ENCODE peak calls at places on chromosomes 3 and 15, in nine cellular contexts. U is COR-L47; D is cardiac fibroblast; R is RPMI8226; M is hypothalamus; B is stimulated activated CD4-positive, alpha-beta T cell treated with anti-CD3 and anti-CD28 coated beads, TNF-alpha, amount 100 ng/mL, for 4 hours; H is mammary epithelial cell; V is NAMALWA; A is stomach. G is an unnamed sample.
A peak's percentile ranks its signal among the peaks of the same experiment; 100 is the strongest.

GRCh38 chr3:38560284-38560683 is 64.1 kb downstream of the EXOG start:
- DNase-seq in R (peak; percentile 18), M (no peak), A (peak; percentile 1), B (no peak), U (no peak), D (no peak), V (peak; percentile 23), H (no peak), G (no peak)

GRCh38 chr15:27587810-27588209 is 511.3 kb downstream of the OCA2 start:
- DNase-seq in M (no peak), V (no peak), D (no peak), H (no peak), A (no peak), B (no peak), R (peak; percentile 24), U (no peak), G (no peak)

GRCh38 chr3:125107861-125108567 is 52.2 kb upstream of the HEG1 start:
- DNase-seq in R (no peak), H (peak; percentile 78), D (peak; percentile 80), U (no peak), A (no peak), B (no peak), M (no peak), V (no peak), G (no peak)

GRCh38 chr3:161274691-161275298 is 53.7 kb downstream of the NMD3 start:
- DNase-seq in U (peak; percentile 68), H (peak; percentile 55), A (no peak), R (peak; percentile 74), M (no peak), V (peak; percentile 89), D (peak; percentile 68), B (no peak), G (peak; percentile 55)

GRCh38 chr3:54366839-54367238 is 244.5 kb downstream of the CACNA2D3 start:
- DNase-seq in D (no peak), B (no peak), R (no peak), H (no peak), M (no peak), V (no peak), A (no peak), U (peak; percentile 50), G (no peak)

GRCh38 chr3:106013971-106014370 is 145.2 kb upstream of the CBLB start:
- DNase-seq in A (no peak), V (no peak), R (no peak), M (no peak), B (no peak), D (peak; percentile 66), U (no peak), H (peak; percentile 96), G (no peak)

GRCh38 chr3:188185717-188186236 is 31.8 kb downstream of the LPP start:
- DNase-seq in B (no peak), U (no peak), M (no peak), A (peak; percentile 58), R (no peak), D (no peak), V (no peak), H (peak; percentile 58), G (no peak)

GRCh38 chr3:50274371-50275104 is 4.3 kb upstream of the LSMEM2 start:
- DNase-seq in H (peak; percentile 56), A (peak; percentile 83), D (peak; percentile 34), V (peak; percentile 49), U (peak; percentile 46), M (peak; percentile 29), R (peak; percentile 77), B (peak; percentile 54), G (peak; percentile 81)

GRCh38 chr3:194381460-194381875 is 11.9 kb upstream of the LRRC15 start:
- DNase-seq in H (peak; percentile 12), D (no peak), B (no peak), U (no peak), M (peak; percentile 26), V (no peak), R (no peak), A (peak; percentile 22), G (no peak)

GRCh38 chr3:114147281-114147680 is 31.6 kb downstream of the DRD3 start:
- DNase-seq in V (no peak), D (no peak), R (peak; percentile 6), H (no peak), U (peak; percentile 13), A (no peak), M (no peak), B (no peak), G (no peak)

GRCh38 chr3:32606277-32606676 is 35.6 kb upstream of the DYNC1LI1 start:
- DNase-seq in U (no peak), A (no peak), M (no peak), B (no peak), V (no peak), R (no peak), H (no peak), D (no peak), G (no peak)

GRCh38 chr3:185717121-185717520 is 107.7 kb downstream of the IGF2BP2 start:
- DNase-seq in R (no peak), M (no peak), B (no peak), A (no peak), H (peak; percentile 62), V (no peak), U (no peak), D (peak; percentile 83), G (no peak)

GRCh38 chr15:28060005-28060404 is 39.1 kb downstream of the OCA2 start:
- DNase-seq in V (no peak), U (peak; percentile 37), B (no peak), A (no peak), D (no peak), M (no peak), H (no peak), R (no peak), G (no peak)

GRCh38 chr3:172378439-172378838 is 69.8 kb downstream of the GHSR start:
- DNase-seq in V (no peak), R (no peak), A (no peak), M (no peak), H (no peak), D (no peak), U (no peak), B (no peak), G (no peak)

GRCh38 chr3:59180006-59180405 is 130.2 kb upstream of the CFAP20DC start:
- DNase-seq in D (no peak), A (no peak), M (no peak), H (no peak), V (no peak), U (no peak), R (no peak), B (no peak), G (no peak)

GRCh38 chr15:90571063-90571541 is 41.4 kb downstream of the CRTC3 start:
- DNase-seq in M (peak; percentile 26), R (peak; percentile 19), H (no peak), B (no peak), D (no peak), U (no peak), A (no peak), V (peak; percentile 35), G (no peak)

GRCh38 chr3:73504255-73504654 is 120.5 kb downstream of the PDZRN3 start:
- DNase-seq in R (no peak), M (no peak), B (no peak), H (no peak), D (no peak), U (peak; percentile 55), A (no peak), V (no peak), G (no peak)

GRCh38 chr3:66904336-66904735 is 93.8 kb upstream of the KBTBD8 start:
- DNase-seq in B (no peak), H (no peak), D (no peak), R (no peak), M (no peak), U (no peak), V (no peak), A (no peak), G (no peak)

GRCh38 chr15:73750441-73750840 is 2.7 kb downstream of the INSYN1 start:
- DNase-seq in M (no peak), R (no peak), U (no peak), B (no peak), A (no peak), H (no peak), D (no peak), V (no peak), G (no peak)

GRCh38 chr3:141015486-141015885 is 35.7 kb upstream of the SPSB4 start:
- DNase-seq in V (no peak), U (no peak), B (no peak), D (no peak), R (no peak), A (no peak), M (no peak), H (peak; percentile 53), G (no peak)

GRCh38 chr3:38829404-38829803 is 13.4 kb upstream of the SCN10A start:
- DNase-seq in A (no peak), H (peak; percentile 60), U (no peak), B (no peak), V (no peak), M (no peak), R (no peak), D (peak; percentile 90), G (no peak)

GRCh38 chr3:45387171-45387570 is 1.2 kb upstream of the LARS2 start:
- DNase-seq in R (no peak), A (no peak), M (no peak), V (no peak), B (no peak), U (no peak), H (peak; percentile 31), D (no peak), G (no peak)

GRCh38 chr15:27095809-27096580 is 125.0 kb downstream of the GABRG3 start:
- DNase-seq in H (no peak), M (no peak), B (no peak), R (no peak), U (peak; percentile 20), V (no peak), D (no peak), A (no peak), G (peak; percentile 84)

GRCh38 chr3:178845446-178846118 is 226.0 kb downstream of the ZMAT3 start:
- DNase-seq in D (no peak), B (no peak), A (no peak), V (no peak), H (peak; percentile 20), M (no peak), R (no peak), U (no peak), G (no peak)

GRCh38 chr3:54433846-54434245 is 311.5 kb downstream of the CACNA2D3 start:
- DNase-seq in V (no peak), A (no peak), M (no peak), U (peak; percentile 14), H (peak; percentile 16), R (peak; percentile 39), B (no peak), D (no peak), G (peak; percentile 55)

GRCh38 chr3:126416943-126417342 is 22.2 kb downstream of the CFAP100 start:
- DNase-seq in B (no peak), M (no peak), H (no peak), V (no peak), U (no peak), R (peak; percentile 22), A (peak; percentile 3), D (no peak), G (no peak)

GRCh38 chr3:134533493-134533892 is 47.6 kb downstream of the CEP63 start:
- DNase-seq in U (no peak), V (no peak), B (no peak), A (no peak), R (no peak), M (no peak), D (no peak), H (no peak), G (no peak)

GRCh38 chr3:13470894-13471574 is 9.1 kb upstream of the HDAC11 start:
- DNase-seq in V (no peak), A (no peak), M (no peak), D (no peak), R (no peak), U (peak; percentile 36), H (no peak), B (no peak), G (peak; percentile 14)

GRCh38 chr3:196073188-196073838 is 8.6 kb downstream of the TFRC start:
- DNase-seq in V (peak; percentile 86), A (peak; percentile 67), R (peak; percentile 75), B (no peak), U (peak; percentile 72), H (peak; percentile 31), D (peak; percentile 74), M (peak; percentile 27), G (peak; percentile 77)

GRCh38 chr3:128330301-128330845 is 136.3 kb downstream of the DNAJB8 start:
- DNase-seq in R (no peak), M (no peak), H (no peak), U (no peak), D (no peak), B (no peak), A (no peak), V (no peak), G (no peak)

GRCh38 chr3:188531210-188531609 is 377.3 kb downstream of the LPP start:
- DNase-seq in R (no peak), D (peak; percentile 83), H (peak; percentile 71), M (no peak), U (no peak), B (no peak), V (no peak), A (no peak), G (no peak)

G was measured in D341Med.